ENCODE peak calls at places on chromosomes 3 and 15, in eight cellular contexts. I is body of pancreas; A is effector memory CD4-positive, alpha-beta T cell; V is SJSA1; X is spleen; U is right cardiac atrium; O is PC-3; T is heart left ventricle. R is an unnamed sample.

GRCh38 chr3:9951126-9951525 is 1.1 kb downstream of the PRRT3 start:
- DNase-seq in I (no peak), A (no peak), V (no peak), X (no peak), U (no peak), O (no peak), T (no peak), R (no peak)

GRCh38 chr15:63238796-63239195 is 38.6 kb upstream of the APH1B start:
- DNase-seq in I (no peak), A (no peak), V (no peak), X (no peak), U (no peak), O (peak; percentile 6), T (no peak), R (no peak)

GRCh38 chr3:13883681-13884080 is 3.8 kb upstream of the WNT7A start:
- DNase-seq in I (no peak), A (no peak), V (no peak), X (no peak), U (no peak), O (no peak), T (no peak), R (no peak)

GRCh38 chr15:70035719-70036077 is 62.0 kb downstream of the TLE3 start:
- DNase-seq in I (no peak), A (no peak), V (no peak), X (peak; percentile 76), U (no peak), O (no peak), T (no peak), R (no peak)

GRCh38 chr3:88668180-88668579 is 439.2 kb upstream of the EPHA3 start:
- DNase-seq in I (no peak), A (no peak), V (no peak), X (no peak), U (no peak), O (no peak), T (no peak), R (no peak)

GRCh38 chr3:118292841-118293240 is 741.8 kb downstream of the IGSF11 start:
- DNase-seq in I (no peak), A (no peak), V (no peak), X (no peak), U (no peak), O (no peak), T (no peak), R (no peak)

GRCh38 chr3:161559177-161559998 is 62.8 kb downstream of the OTOL1 start:
- DNase-seq in I (peak; percentile 10), A (no peak), V (peak; percentile 18), X (no peak), U (no peak), O (peak; percentile 75), T (no peak), R (no peak)

GRCh38 chr3:124315215-124316033 is 323.5 kb upstream of the ROPN1 start:
- DNase-seq in I (no peak), A (no peak), V (peak; percentile 11), X (no peak), U (no peak), O (peak; percentile 85), T (no peak), R (no peak)

GRCh38 chr3:85003479-85003878 is 44.7 kb downstream of the CADM2 start:
- DNase-seq in I (no peak), A (no peak), V (no peak), X (no peak), U (no peak), O (no peak), T (no peak), R (no peak)

GRCh38 chr3:24641628-24642027 is 147.0 kb upstream of the THRB start:
- DNase-seq in I (no peak), A (no peak), V (no peak), X (no peak), U (no peak), O (peak; percentile 19), T (no peak), R (no peak)

GRCh38 chr3:174951023-174951422 is 91.9 kb downstream of the NAALADL2 start:
- DNase-seq in I (no peak), A (no peak), V (peak; percentile 65), X (no peak), U (no peak), O (peak; percentile 89), T (no peak), R (no peak)

GRCh38 chr3:45507820-45508317 is 86.7 kb upstream of the LIMD1 start:
- DNase-seq in I (no peak), A (no peak), V (peak; percentile 72), X (no peak), U (peak; percentile 61), O (no peak), T (no peak), R (no peak)

GRCh38 chr3:141076821-141077571 is 25.8 kb downstream of the SPSB4 start:
- DNase-seq in I (peak; percentile 57), A (no peak), V (no peak), X (peak; percentile 83), U (peak; percentile 58), O (no peak), T (peak; percentile 72), R (no peak)

GRCh38 chr3:171824076-171824475 is 13.8 kb upstream of the PLD1 start:
- DNase-seq in I (peak; percentile 45), A (no peak), V (no peak), X (no peak), U (no peak), O (no peak), T (no peak), R (no peak)

GRCh38 chr3:186260726-186261125 is 101.3 kb downstream of the DGKG start:
- DNase-seq in I (no peak), A (no peak), V (no peak), X (no peak), U (no peak), O (no peak), T (no peak), R (no peak)

GRCh38 chr3:52524752-52525661 is 8.7 kb downstream of the NT5DC2 start:
- DNase-seq in I (peak; percentile 37), A (no peak), V (no peak), X (peak; percentile 74), U (peak; percentile 72), O (no peak), T (peak; percentile 73), R (peak; percentile 49)

GRCh38 chr3:186099178-186099577 is 9.7 kb downstream of the ETV5 start:
- DNase-seq in I (peak; percentile 64), A (no peak), V (peak; percentile 8), X (no peak), U (peak; percentile 72), O (peak; percentile 26), T (no peak), R (peak; percentile 43)

GRCh38 chr15:26357653-26358052 is 415.2 kb downstream of the GABRB3 start:
- DNase-seq in I (no peak), A (no peak), V (no peak), X (no peak), U (no peak), O (no peak), T (no peak), R (no peak)

GRCh38 chr3:12288466-12289129 is at the start of gene PPARG:
- DNase-seq in I (no peak), A (no peak), V (no peak), X (peak; percentile 80), U (peak; percentile 55), O (peak; percentile 94), T (peak; percentile 78), R (peak; percentile 44)

GRCh38 chr3:58537412-58538301 is 667 bp upstream of the ACOX2 start:
- DNase-seq in I (peak; percentile 86), A (no peak), V (no peak), X (no peak), U (no peak), O (no peak), T (no peak), R (no peak)

GRCh38 chr15:98412852-98413251 is 235.5 kb upstream of the IGF1R start:
- DNase-seq in I (no peak), A (no peak), V (no peak), X (no peak), U (no peak), O (peak; percentile 10), T (no peak), R (no peak)

GRCh38 chr15:52143862-52144261 is 31.3 kb upstream of the BCL2L10 start:
- DNase-seq in I (no peak), A (no peak), V (peak; percentile 98), X (no peak), U (no peak), O (peak; percentile 77), T (no peak), R (no peak)

GRCh38 chr15:66496951-66497501 is 536 bp downstream of the SNAPC5 start:
- DNase-seq in I (no peak), A (no peak), V (peak; percentile 13), X (no peak), U (no peak), O (no peak), T (no peak), R (no peak)

GRCh38 chr15:25345943-25346342 is 92.9 kb downstream of the UBE3A start:
- DNase-seq in I (no peak), A (no peak), V (no peak), X (no peak), U (peak; percentile 32), O (no peak), T (peak; percentile 57), R (no peak)

GRCh38 chr15:62600376-62600775 is 435.3 kb upstream of the C2CD4B start:
- DNase-seq in I (no peak), A (no peak), V (no peak), X (no peak), U (no peak), O (no peak), T (no peak), R (no peak)

GRCh38 chr3:99172736-99173657 is 271.5 kb upstream of the DCBLD2 start:
- DNase-seq in I (peak; percentile 59), A (no peak), V (peak; percentile 41), X (no peak), U (peak; percentile 29), O (peak; percentile 84), T (no peak), R (no peak)

GRCh38 chr15:85825118-85825517 is 30.4 kb upstream of the KLHL25 start:
- DNase-seq in I (no peak), A (no peak), V (no peak), X (no peak), U (no peak), O (no peak), T (no peak), R (no peak)

GRCh38 chr3:184564685-184565385 is 3.2 kb downstream of the EPHB3 start:
- DNase-seq in I (no peak), A (no peak), V (no peak), X (peak; percentile 41), U (no peak), O (no peak), T (peak; percentile 20), R (no peak)
- H3K27me3 ChIP-seq in I (no peaks in the 10 kb centered on the region), A (peaks cover 16% of the 10 kb centered on the region), V (no peaks in the 10 kb centered on the region), X (peaks cover 68% of the 10 kb centered on the region), U (no peaks in the 10 kb centered on the region), O (no peaks in the 10 kb centered on the region), T (no peaks in the 10 kb centered on the region), R (peaks cover 58% of the 10 kb centered on the region)

GRCh38 chr3:65596511-65597224 is 442.1 kb downstream of the MAGI1 start:
- DNase-seq in I (no peak), A (no peak), V (no peak), X (no peak), U (no peak), O (no peak), T (no peak), R (peak; percentile 35)
- H3K4me3 ChIP-seq in I (no peak overlapping the region), A (no peak overlapping the region), V (no peak overlapping the region), X (peak overlapping the region; percentile 31), U (peak overlapping the region; percentile 60), O (no peak overlapping the region), T (no peak overlapping the region), R (no peak overlapping the region)

GRCh38 chr15:55741592-55742497 is 1.1 kb downstream of the PRTG start:
- DNase-seq in I (no peak), A (no peak), V (no peak), X (no peak), U (no peak), O (peak; percentile 3), T (no peak), R (no peak)
- H3K27me3 ChIP-seq in I (no peaks in the 10 kb centered on the region), A (peaks cover 37% of the 10 kb centered on the region), V (no peaks in the 10 kb centered on the region), X (peaks cover 77% of the 10 kb centered on the region), U (no peaks in the 10 kb centered on the region), O (peaks cover 49% of the 10 kb centered on the region), T (peaks cover 10% of the 10 kb centered on the region), R (peaks cover 76% of the 10 kb centered on the region)

GRCh38 chr15:67548532-67548852 is 6.0 kb downstream of the MAP2K5 start:
- DNase-seq in I (no peak), A (no peak), V (no peak), X (no peak), U (no peak), O (no peak), T (no peak), R (no peak)
- H3K4me3 ChIP-seq in I (no peak overlapping the region), A (no peak overlapping the region), V (no peak overlapping the region), X (no peak overlapping the region), U (no peak overlapping the region), O (no peak overlapping the region), T (no peak overlapping the region), R (no peak overlapping the region)